ENCODE peak calls at places on chromosomes 16 and 17, in nine cellular contexts. One of them, this sample, is unnamed.

GRCh38 chr16:75621170-75621477 is 2.0 kb downstream of the ADAT1 start:
- DNase-seq in GM23248: peak
- DNase-seq in neural progenitor cell: peak
- DNase-seq in SK-N-SH: peak
- DNase-seq in PC-3: peak
- DNase-seq in hepatocyte: peak
- DNase-seq in GM23338: peak
- DNase-seq in MM.1S: peak
- DNase-seq in HCT116: no peak
- DNase-seq in this sample: peak

GRCh38 chr16:22189473-22190168 is 16.5 kb upstream of the EEF2K start:
- DNase-seq in GM23248: peak
- DNase-seq in neural progenitor cell: no peak
- DNase-seq in SK-N-SH: peak
- DNase-seq in PC-3: peak
- DNase-seq in hepatocyte: peak
- DNase-seq in GM23338: peak
- DNase-seq in MM.1S: peak
- DNase-seq in HCT116: no peak
- DNase-seq in this sample: peak

GRCh38 chr16:27177031-27177774 is 26.1 kb upstream of the KDM8 start:
- DNase-seq in GM23248: peak
- DNase-seq in neural progenitor cell: no peak
- DNase-seq in SK-N-SH: no peak
- DNase-seq in PC-3: peak
- DNase-seq in hepatocyte: no peak
- DNase-seq in GM23338: no peak
- DNase-seq in MM.1S: no peak
- DNase-seq in HCT116: no peak
- DNase-seq in this sample: no peak

GRCh38 chr17:2180768-2181167 is 122.8 kb downstream of the SMG6 start:
- DNase-seq in GM23248: no peak
- DNase-seq in neural progenitor cell: no peak
- DNase-seq in SK-N-SH: no peak
- DNase-seq in PC-3: no peak
- DNase-seq in hepatocyte: no peak
- DNase-seq in GM23338: no peak
- DNase-seq in MM.1S: no peak
- DNase-seq in HCT116: no peak
- DNase-seq in this sample: no peak

GRCh38 chr17:62755139-62755851 is 52.8 kb downstream of the MARCHF10 start:
- DNase-seq in GM23248: peak
- DNase-seq in neural progenitor cell: no peak
- DNase-seq in SK-N-SH: peak
- DNase-seq in PC-3: no peak
- DNase-seq in hepatocyte: peak
- DNase-seq in GM23338: no peak
- DNase-seq in MM.1S: no peak
- DNase-seq in HCT116: no peak
- DNase-seq in this sample: no peak

GRCh38 chr16:27242868-27243590 is 25.5 kb downstream of the NSMCE1 start:
- DNase-seq in GM23248: peak
- DNase-seq in neural progenitor cell: peak
- DNase-seq in SK-N-SH: no peak
- DNase-seq in PC-3: peak
- DNase-seq in hepatocyte: no peak
- DNase-seq in GM23338: peak
- DNase-seq in MM.1S: peak
- DNase-seq in HCT116: no peak
- DNase-seq in this sample: no peak

GRCh38 chr16:53480394-53480793 is 22.6 kb downstream of the AKTIP start:
- DNase-seq in GM23248: no peak
- DNase-seq in neural progenitor cell: no peak
- DNase-seq in SK-N-SH: no peak
- DNase-seq in PC-3: no peak
- DNase-seq in hepatocyte: no peak
- DNase-seq in GM23338: no peak
- DNase-seq in MM.1S: no peak
- DNase-seq in HCT116: no peak
- DNase-seq in this sample: no peak

GRCh38 chr17:41910701-41911391 is 7.9 kb downstream of the ACLY start:
- DNase-seq in GM23248: peak
- DNase-seq in neural progenitor cell: no peak
- DNase-seq in SK-N-SH: no peak
- DNase-seq in PC-3: peak
- DNase-seq in hepatocyte: no peak
- DNase-seq in GM23338: no peak
- DNase-seq in MM.1S: no peak
- DNase-seq in HCT116: no peak
- DNase-seq in this sample: no peak

GRCh38 chr16:87891763-87892162 is 22.5 kb upstream of the SLC7A5 start:
- DNase-seq in GM23248: no peak
- DNase-seq in neural progenitor cell: no peak
- DNase-seq in SK-N-SH: no peak
- DNase-seq in PC-3: no peak
- DNase-seq in hepatocyte: no peak
- DNase-seq in GM23338: no peak
- DNase-seq in MM.1S: no peak
- DNase-seq in HCT116: no peak
- DNase-seq in this sample: no peak

GRCh38 chr17:68759002-68759342 is 157.8 kb upstream of the FAM20A start:
- DNase-seq in GM23248: no peak
- DNase-seq in neural progenitor cell: no peak
- DNase-seq in SK-N-SH: no peak
- DNase-seq in PC-3: no peak
- DNase-seq in hepatocyte: no peak
- DNase-seq in GM23338: no peak
- DNase-seq in MM.1S: no peak
- DNase-seq in HCT116: no peak
- DNase-seq in this sample: no peak

GRCh38 chr16:88902744-88903143 is 36.3 kb upstream of the PABPN1L start:
- DNase-seq in GM23248: no peak
- DNase-seq in neural progenitor cell: no peak
- DNase-seq in SK-N-SH: no peak
- DNase-seq in PC-3: no peak
- DNase-seq in hepatocyte: no peak
- DNase-seq in GM23338: no peak
- DNase-seq in MM.1S: no peak
- DNase-seq in HCT116: no peak
- DNase-seq in this sample: no peak

GRCh38 chr16:566475-567361 is at the start of gene NHLRC4:
- DNase-seq in GM23248: peak
- DNase-seq in neural progenitor cell: peak
- DNase-seq in SK-N-SH: peak
- DNase-seq in PC-3: no peak
- DNase-seq in hepatocyte: peak
- DNase-seq in GM23338: peak
- DNase-seq in MM.1S: peak
- DNase-seq in HCT116: no peak
- DNase-seq in this sample: peak

GRCh38 chr16:66408181-66409048 is 18.7 kb upstream of the BEAN1 start:
- DNase-seq in GM23248: peak
- DNase-seq in neural progenitor cell: no peak
- DNase-seq in SK-N-SH: peak
- DNase-seq in PC-3: peak
- DNase-seq in hepatocyte: peak
- DNase-seq in GM23338: peak
- DNase-seq in MM.1S: peak
- DNase-seq in HCT116: peak
- DNase-seq in this sample: peak

GRCh38 chr17:82674656-82675475 is 23.6 kb downstream of the RAB40B start:
- DNase-seq in GM23248: no peak
- DNase-seq in neural progenitor cell: no peak
- DNase-seq in SK-N-SH: no peak
- DNase-seq in PC-3: no peak
- DNase-seq in hepatocyte: no peak
- DNase-seq in GM23338: no peak
- DNase-seq in MM.1S: no peak
- DNase-seq in HCT116: no peak
- DNase-seq in this sample: peak

DNA sequence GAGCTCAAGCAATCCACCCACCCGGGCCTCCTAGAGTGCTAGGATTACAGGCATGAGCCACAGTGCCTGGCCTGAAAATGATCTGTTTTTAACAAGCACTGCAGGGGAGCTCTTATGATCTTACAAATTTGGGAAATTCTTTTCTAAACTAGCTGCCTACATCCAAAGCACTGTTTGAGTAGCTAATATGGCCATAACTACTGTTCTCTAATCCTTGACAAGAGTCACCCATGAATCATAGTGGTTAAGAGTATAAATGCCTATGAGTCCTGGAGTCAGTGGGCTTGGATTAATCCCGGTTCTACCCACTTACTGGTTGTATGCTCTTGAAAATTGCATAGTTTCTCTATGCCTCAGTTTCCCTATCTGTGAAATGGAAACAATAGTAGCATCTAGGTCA is 1.4 kb upstream of the CPPED1 start:
- DNase-seq in GM23248: peak
- DNase-seq in neural progenitor cell: no peak
- DNase-seq in SK-N-SH: no peak
- DNase-seq in PC-3: peak
- DNase-seq in hepatocyte: no peak
- DNase-seq in GM23338: no peak
- DNase-seq in MM.1S: no peak
- DNase-seq in HCT116: no peak
- DNase-seq in this sample: no peak
- H2AFZ ChIP-seq in GM23248: peak
- H2AFZ ChIP-seq in neural progenitor cell: no peak
- H2AFZ ChIP-seq in SK-N-SH: no peak
- H2AFZ ChIP-seq in PC-3: no peak
- H2AFZ ChIP-seq in hepatocyte: no peak
- H2AFZ ChIP-seq in GM23338: no peak
- H2AFZ ChIP-seq in MM.1S: no peak
- H2AFZ ChIP-seq in HCT116: no peak
- H2AFZ ChIP-seq in this sample: no peak

DNA sequence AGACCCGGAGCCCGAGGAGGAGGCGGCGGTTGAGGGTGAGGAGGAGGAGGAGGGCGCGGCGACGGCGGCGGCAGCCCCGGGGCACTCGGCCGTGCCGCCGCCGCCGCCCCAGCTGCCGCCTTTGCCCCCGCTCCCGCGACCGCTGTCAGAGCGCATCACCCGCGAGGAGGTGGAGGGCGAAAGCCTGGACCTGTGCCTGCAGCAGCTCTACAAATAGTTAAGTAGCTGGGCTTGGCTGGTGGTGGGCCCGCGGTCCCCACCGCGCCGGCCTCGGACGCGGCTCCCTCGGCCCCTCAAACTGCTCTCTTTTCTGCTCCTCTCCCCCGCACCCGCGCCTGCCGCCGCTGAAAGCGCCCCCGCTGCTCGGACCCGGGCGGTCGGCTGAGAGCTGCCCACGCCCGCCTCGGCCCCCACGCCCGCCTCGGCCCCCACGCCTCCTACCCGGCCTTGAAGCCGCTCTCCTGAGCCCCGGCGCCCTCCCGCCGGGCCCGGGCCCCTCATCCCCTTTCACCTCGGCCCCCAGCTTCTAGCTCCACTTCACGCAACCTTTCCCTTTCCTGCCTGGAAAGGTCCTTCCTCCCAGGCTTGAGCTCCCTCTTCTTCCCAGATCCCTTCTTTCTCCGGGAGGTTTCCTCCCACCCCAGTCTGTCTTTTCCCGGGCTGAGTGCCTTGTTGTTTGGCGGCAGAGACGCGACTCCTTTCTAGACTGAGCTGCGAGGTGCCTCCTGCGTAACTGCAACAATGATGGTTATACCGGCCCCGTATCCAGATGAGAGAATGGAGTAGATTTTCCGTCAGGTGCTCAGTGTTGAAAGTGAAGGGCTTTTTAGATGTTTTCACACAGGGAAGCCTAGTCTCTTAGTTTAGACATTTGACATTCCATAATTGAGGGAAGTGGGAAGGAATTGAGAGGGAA is 850 bp downstream of the PPM1E start:
- DNase-seq in GM23248: peak
- DNase-seq in neural progenitor cell: peak
- DNase-seq in SK-N-SH: peak
- DNase-seq in PC-3: no peak
- DNase-seq in hepatocyte: peak
- DNase-seq in GM23338: peak
- DNase-seq in MM.1S: peak
- DNase-seq in HCT116: no peak
- DNase-seq in this sample: peak
- TF ChIP-seq EZH2phosphoT487 in GM23248: peak
- TF ChIP-seq EZH2phosphoT487 in neural progenitor cell: no peak
- TF ChIP-seq EZH2phosphoT487 in SK-N-SH: peak
- TF ChIP-seq EZH2phosphoT487 in PC-3: peak
- TF ChIP-seq EZH2phosphoT487 in hepatocyte: no peak
- TF ChIP-seq EZH2phosphoT487 in GM23338: no peak
- TF ChIP-seq EZH2phosphoT487 in MM.1S: no peak
- TF ChIP-seq EZH2phosphoT487 in HCT116: no peak
- TF ChIP-seq EZH2phosphoT487 in this sample: peak

GRCh38 chr16:85750021-85750826 is 672 bp downstream of the C16orf74 start:
- DNase-seq in GM23248: peak
- DNase-seq in neural progenitor cell: peak
- DNase-seq in SK-N-SH: peak
- DNase-seq in PC-3: peak
- DNase-seq in hepatocyte: peak
- DNase-seq in GM23338: peak
- DNase-seq in MM.1S: no peak
- DNase-seq in HCT116: no peak
- DNase-seq in this sample: peak
- H2AFZ ChIP-seq in GM23248: peak
- H2AFZ ChIP-seq in neural progenitor cell: peak
- H2AFZ ChIP-seq in SK-N-SH: peak
- H2AFZ ChIP-seq in PC-3: peak
- H2AFZ ChIP-seq in hepatocyte: peak
- H2AFZ ChIP-seq in GM23338: peak
- H2AFZ ChIP-seq in MM.1S: no peak
- H2AFZ ChIP-seq in HCT116: peak
- H2AFZ ChIP-seq in this sample: no peak

GRCh38 chr17:17742688-17743390 is 61.6 kb downstream of the RAI1 start:
- DNase-seq in GM23248: no peak
- DNase-seq in neural progenitor cell: no peak
- DNase-seq in SK-N-SH: no peak
- DNase-seq in PC-3: no peak
- DNase-seq in hepatocyte: no peak
- DNase-seq in GM23338: no peak
- DNase-seq in MM.1S: no peak
- DNase-seq in HCT116: no peak
- DNase-seq in this sample: no peak

GRCh38 chr17:17739388-17740066 is 58.3 kb downstream of the RAI1 start:
- DNase-seq in GM23248: peak
- DNase-seq in neural progenitor cell: peak
- DNase-seq in SK-N-SH: peak
- DNase-seq in PC-3: peak
- DNase-seq in hepatocyte: peak
- DNase-seq in GM23338: no peak
- DNase-seq in MM.1S: no peak
- DNase-seq in HCT116: no peak
- DNase-seq in this sample: no peak

GRCh38 chr17:17742133-17742621 is 60.9 kb downstream of the RAI1 start:
- DNase-seq in GM23248: peak
- DNase-seq in neural progenitor cell: no peak
- DNase-seq in SK-N-SH: peak
- DNase-seq in PC-3: no peak
- DNase-seq in hepatocyte: no peak
- DNase-seq in GM23338: no peak
- DNase-seq in MM.1S: no peak
- DNase-seq in HCT116: no peak
- DNase-seq in this sample: no peak

GRCh38 chr17:17740627-17741237 is 59.5 kb downstream of the RAI1 start:
- DNase-seq in GM23248: no peak
- DNase-seq in neural progenitor cell: no peak
- DNase-seq in SK-N-SH: no peak
- DNase-seq in PC-3: no peak
- DNase-seq in hepatocyte: peak
- DNase-seq in GM23338: no peak
- DNase-seq in MM.1S: no peak
- DNase-seq in HCT116: no peak
- DNase-seq in this sample: no peak

GRCh38 chr17:17741346-17742023 is 60.2 kb downstream of the RAI1 start:
- DNase-seq in GM23248: peak
- DNase-seq in neural progenitor cell: peak
- DNase-seq in SK-N-SH: peak
- DNase-seq in PC-3: no peak
- DNase-seq in hepatocyte: peak
- DNase-seq in GM23338: peak
- DNase-seq in MM.1S: no peak
- DNase-seq in HCT116: no peak
- DNase-seq in this sample: no peak
- TF ChIP-seq EZH2phosphoT487 in GM23248: no peak
- TF ChIP-seq EZH2phosphoT487 in neural progenitor cell: no peak
- TF ChIP-seq EZH2phosphoT487 in SK-N-SH: no peak
- TF ChIP-seq EZH2phosphoT487 in PC-3: no peak
- TF ChIP-seq EZH2phosphoT487 in hepatocyte: no peak
- TF ChIP-seq EZH2phosphoT487 in GM23338: no peak
- TF ChIP-seq EZH2phosphoT487 in MM.1S: no peak
- TF ChIP-seq EZH2phosphoT487 in HCT116: no peak
- TF ChIP-seq EZH2phosphoT487 in this sample: no peak

This sample was measured in OCI-LY7.